ENCODE peak calls at places on chromosomes 11 and 22, in ten cellular contexts. Y is stimulated activated CD4-positive, alpha-beta T cell treated with anti-CD3 and anti-CD28 coated beads, Interleukin-1b, Interleukin-23, amount 100 ng/mL, for 24 hours; Z is stimulated activated naive CD4-positive, alpha-beta T cell; B is activated CD4-positive, alpha-beta T cell treated with anti-CD3 and anti-CD28 coated beads, Interleukin-2, amount 10 ng/mL, durations not matched to agents 7 days and 5 days; I is NCI-H82; L is HEK293T; Q is activated T-helper 1 cell treated with Interleukin-2 at 50 U/mL for 16 hours; H is transverse colon; P is LoVo; A is HCT116. E is an unnamed sample.

GRCh38 chr11:21412652-21413383 is 743.4 kb downstream of the NELL1 start:
- DNase-seq in Y (no peak), A (no peak), H (no peak), B (no peak), I (peak), Z (no peak), P (no peak), Q (no peak), L (no peak), E (no peak)

GRCh38 chr11:94417386-94417987 is 16.3 kb upstream of the GPR83 start:
- DNase-seq in P (peak), L (no peak), Z (no peak), I (peak), B (no peak), H (no peak), Y (no peak), A (peak), Q (no peak), E (peak)

GRCh38 chr11:65500262-65501004 is 1.6 kb downstream of the MALAT1 start:
- DNase-seq in A (no peak), Z (peak), I (peak), L (no peak), Q (no peak), B (peak), H (peak), P (peak), Y (no peak), E (peak)

GRCh38 chr22:23401111-23401909 is 178.8 kb downstream of the IGLL1 start:
- DNase-seq in H (no peak), I (no peak), Z (no peak), A (no peak), Q (no peak), L (no peak), Y (no peak), P (no peak), B (no peak), E (no peak)

GRCh38 chr11:23866641-23867040 is 630.2 kb upstream of the LUZP2 start:
- DNase-seq in B (no peak), L (no peak), Y (no peak), Z (no peak), A (no peak), P (no peak), I (no peak), Q (no peak), H (no peak), E (peak)

GRCh38 chr22:47157486-47158270 is 395.2 kb downstream of the TBC1D22A start:
- DNase-seq in A (no peak), P (no peak), I (no peak), Q (no peak), Y (no peak), H (no peak), Z (no peak), L (no peak), B (no peak), E (no peak)

GRCh38 chr11:1920909-1921575 is 1.5 kb downstream of the TNNT3 start:
- DNase-seq in H (no peak), L (no peak), A (no peak), Y (no peak), Q (no peak), I (no peak), Z (no peak), B (no peak), P (no peak), E (no peak)

GRCh38 chr11:26841818-26842457 is 120.1 kb upstream of the SLC5A12 start:
- DNase-seq in Y (no peak), B (no peak), P (no peak), A (no peak), L (no peak), Q (no peak), H (no peak), I (no peak), Z (no peak), E (no peak)

GRCh38 chr11:18145837-18146236 is 13.5 kb downstream of the MRGPRX3 start:
- DNase-seq in B (no peak), Z (no peak), P (no peak), H (no peak), Q (no peak), A (no peak), Y (no peak), I (no peak), L (no peak), E (no peak)